ENCODE peak calls at places on chromosomes 2 and 18, in nine cellular contexts. B is AG20443; G is activated effector memory CD4-positive, alpha-beta T cell treated with anti-CD3 and anti-CD28 coated beads, Interleukin-2, amount 50 U/mL, for 16 hours; O is NCI-H446; A is activated CD4-positive, alpha-beta T cell treated with anti-CD3 and anti-CD28 coated beads, Interleukin-2, amount 10 ng/mL, durations not matched to agents 7 days and 5 days; P is AG09319; D is right atrium auricular region; Y is A549; Q is neural progenitor cell. F is an unnamed sample.

GRCh38 chr2:170922683-170923494 is 6.2 kb upstream of the GORASP2 start:
- DNase-seq in O (no peak), Y (no peak), Q (no peak), D (no peak), B (no peak), A (no peak), P (no peak), G (no peak), F (no peak)

GRCh38 chr2:172821370-172822338 is 86.0 kb downstream of the RAPGEF4 start:
- DNase-seq in Q (no peak), Y (no peak), P (no peak), G (no peak), D (no peak), O (no peak), B (no peak), A (no peak), F (no peak)

GRCh38 chr2:39625193-39625926 is 40.4 kb upstream of the TMEM178A start:
- DNase-seq in Y (no peak), P (no peak), D (no peak), G (no peak), B (no peak), Q (no peak), O (no peak), A (no peak), F (no peak)

GRCh38 chr2:138238908-138239307 is 262.7 kb upstream of the SPOPL start:
- DNase-seq in G (no peak), A (no peak), P (no peak), O (no peak), D (no peak), B (no peak), Q (no peak), Y (no peak), F (no peak)

GRCh38 chr2:109129356-109129920 is 433 bp downstream of the SH3RF3 start:
- DNase-seq in G (peak), Q (peak), P (no peak), A (no peak), D (no peak), B (peak), Y (peak), O (no peak), F (peak)

GRCh38 chr2:73925853-73926492 is 707 bp upstream of the DGUOK start:
- DNase-seq in G (no peak), P (no peak), O (no peak), A (no peak), B (no peak), Q (no peak), D (no peak), Y (peak), F (no peak)

GRCh38 chr2:100013892-100014677 is 128.3 kb downstream of the AFF3 start:
- DNase-seq in P (peak), A (no peak), Y (peak), D (peak), B (peak), G (no peak), Q (peak), O (no peak), F (no peak)

GRCh38 chr18:10072659-10073309 is 159.0 kb downstream of the VAPA start:
- DNase-seq in Q (no peak), B (peak), P (no peak), G (no peak), O (no peak), D (no peak), Y (no peak), A (no peak), F (no peak)

GRCh38 chr2:202695166-202695565 is 60.4 kb downstream of the FAM117B start:
- DNase-seq in B (no peak), O (no peak), D (no peak), Y (no peak), G (no peak), Q (no peak), P (no peak), A (no peak), F (no peak)

GRCh38 chr2:238763471-238763995 is 84.4 kb upstream of the TWIST2 start:
- DNase-seq in Y (no peak), B (no peak), A (no peak), G (no peak), D (no peak), O (no peak), Q (no peak), P (no peak), F (no peak)

GRCh38 chr2:128425731-128426620 is 107.3 kb upstream of the HS6ST1 start:
- DNase-seq in Q (no peak), G (peak), B (no peak), Y (peak), P (no peak), D (no peak), O (no peak), A (no peak), F (no peak)

GRCh38 chr2:29655391-29656086 is 265.8 kb downstream of the ALK start:
- DNase-seq in G (no peak), O (no peak), Q (no peak), Y (no peak), B (no peak), A (no peak), P (no peak), D (no peak), F (no peak)

GRCh38 chr2:23662466-23662865 is 264.5 kb downstream of the ATAD2B start:
- DNase-seq in B (no peak), Y (no peak), O (no peak), A (no peak), Q (no peak), D (no peak), G (no peak), P (no peak), F (no peak)

F was measured in activated CD4-positive, alpha-beta memory T cell treated with anti-CD3 and anti-CD28 coated beads, Interleukin-2, amount 10 ng/mL, durations not matched to agents 7 days and 5 days.